ENCODE peak calls at places on chromosomes 13 and 19, in ten cellular contexts. B, V, R, O, L, A, Q, H, I and K are unnamed samples.

GRCh38 chr13:110106726-110107125 is 200.2 kb downstream of the COL4A1 start:
- DNase-seq in B (no peak), V (no peak), R (peak), O (peak), L (no peak), A (no peak), Q (no peak), H (no peak), I (peak), K (no peak)

GRCh38 chr19:16233081-16233776 is 35.5 kb downstream of the AP1M1 start:
- DNase-seq in B (no peak), V (no peak), R (no peak), O (no peak), L (no peak), A (no peak), Q (no peak), H (no peak), I (no peak), K (no peak)

GRCh38 chr19:23597661-23598060 is 89.4 kb downstream of the ZNF675 start:
- DNase-seq in B (no peak), V (no peak), R (no peak), O (no peak), L (no peak), A (no peak), Q (no peak), H (no peak), I (no peak), K (no peak)

GRCh38 chr19:37217533-37217854 is 520 bp upstream of the ZNF383 start:
- DNase-seq in B (no peak), V (no peak), R (no peak), O (no peak), L (no peak), A (no peak), Q (peak), H (no peak), I (no peak), K (no peak)

GRCh38 chr13:109783447-109783814 is 3.0 kb downstream of the IRS2 start:
- DNase-seq in B (no peak), V (no peak), R (no peak), O (no peak), L (no peak), A (peak), Q (peak), H (no peak), I (peak), K (no peak)

GRCh38 chr13:113920606-113921306 is 53.1 kb downstream of the C13orf46 start:
- DNase-seq in B (no peak), V (no peak), R (no peak), O (peak), L (no peak), A (no peak), Q (no peak), H (no peak), I (no peak), K (no peak)

GRCh38 chr13:39855236-39855635 is 199.8 kb downstream of the COG6 start:
- DNase-seq in B (no peak), V (no peak), R (no peak), O (no peak), L (no peak), A (no peak), Q (no peak), H (no peak), I (no peak), K (peak)

GRCh38 chr19:38262585-38263268 is 1.6 kb upstream of the SPINT2 start:
- DNase-seq in B (no peak), V (no peak), R (no peak), O (no peak), L (no peak), A (no peak), Q (no peak), H (no peak), I (no peak), K (no peak)

GRCh38 chr19:2040647-2041435 is 10.2 kb downstream of the MKNK2 start:
- DNase-seq in B (no peak), V (no peak), R (no peak), O (no peak), L (no peak), A (no peak), Q (no peak), H (no peak), I (no peak), K (no peak)

GRCh38 chr13:73939071-73939380 is 195.2 kb downstream of the KLF12 start:
- DNase-seq in B (no peak), V (no peak), R (no peak), O (no peak), L (no peak), A (no peak), Q (no peak), H (no peak), I (no peak), K (no peak)

GRCh38 chr13:27005556-27005955 is 166.1 kb downstream of the USP12 start:
- DNase-seq in B (no peak), V (no peak), R (peak), O (no peak), L (peak), A (no peak), Q (no peak), H (no peak), I (no peak), K (no peak)

GRCh38 chr19:41910240-41910991 is 17.8 kb downstream of the ERFL start:
- DNase-seq in B (no peak), V (no peak), R (no peak), O (no peak), L (no peak), A (no peak), Q (no peak), H (no peak), I (no peak), K (no peak)

GRCh38 chr13:80473695-80474094 is 132.8 kb upstream of the SPRY2 start:
- DNase-seq in B (no peak), V (no peak), R (peak), O (no peak), L (no peak), A (no peak), Q (no peak), H (peak), I (peak), K (peak)

GRCh38 chr19:5436101-5436947 is 18.9 kb upstream of the ZNRF4 start:
- DNase-seq in B (peak), V (no peak), R (peak), O (no peak), L (peak), A (peak), Q (no peak), H (no peak), I (no peak), K (peak)

GRCh38 chr13:95164830-95165229 is 136.4 kb downstream of the ABCC4 start:
- DNase-seq in B (no peak), V (no peak), R (no peak), O (no peak), L (no peak), A (no peak), Q (no peak), H (no peak), I (no peak), K (no peak)

GRCh38 chr13:48942131-48942530 is 33.6 kb upstream of the FNDC3A start:
- DNase-seq in B (no peak), V (no peak), R (peak), O (no peak), L (no peak), A (no peak), Q (no peak), H (no peak), I (no peak), K (peak)

GRCh38 chr13:24128112-24128511 is 32.4 kb upstream of the SPATA13 start:
- DNase-seq in B (no peak), V (no peak), R (no peak), O (no peak), L (no peak), A (no peak), Q (no peak), H (no peak), I (no peak), K (no peak)

GRCh38 chr19:53131085-53131484 is 1.6 kb downstream of the ZNF415 start:
- DNase-seq in B (no peak), V (no peak), R (no peak), O (no peak), L (no peak), A (no peak), Q (no peak), H (no peak), I (no peak), K (no peak)

GRCh38 chr13:31908696-31909386 is 122.7 kb upstream of the FRY start:
- DNase-seq in B (no peak), V (no peak), R (no peak), O (no peak), L (peak), A (no peak), Q (no peak), H (no peak), I (peak), K (no peak)

GRCh38 chr19:776549-776948 is 20.7 kb upstream of the PTBP1 start:
- DNase-seq in B (no peak), V (no peak), R (no peak), O (no peak), L (no peak), A (no peak), Q (no peak), H (no peak), I (no peak), K (no peak)

GRCh38 chr19:29576761-29577661 is 29.1 kb upstream of the POP4 start:
- DNase-seq in B (no peak), V (no peak), R (peak), O (no peak), L (no peak), A (peak), Q (peak), H (no peak), I (no peak), K (peak)

GRCh38 chr19:35975608-35976214 is 19.3 kb upstream of the SDHAF1 start:
- DNase-seq in B (peak), V (no peak), R (peak), O (no peak), L (no peak), A (no peak), Q (no peak), H (no peak), I (no peak), K (peak)

GRCh38 chr19:6241056-6241455 is 38.7 kb downstream of the MLLT1 start:
- DNase-seq in B (no peak), V (peak), R (no peak), O (no peak), L (no peak), A (no peak), Q (no peak), H (no peak), I (no peak), K (no peak)

GRCh38 chr13:106464076-106464475 is 71.4 kb downstream of the EFNB2 start:
- DNase-seq in B (no peak), V (no peak), R (no peak), O (no peak), L (no peak), A (peak), Q (no peak), H (no peak), I (no peak), K (no peak)